ENCODE peak calls at places on chromosomes 5 and 9, in nine cellular contexts. I is myocyte; X is iris pigment epithelial cell; P is foreskin fibroblast; W is Peyer's patch; D is CD8-positive, alpha-beta T cell; B is H7; R is stimulated activated CD4-positive, alpha-beta T cell treated with anti-CD3 and anti-CD28 coated beads, Interleukin-12 subunit alpha, Interleukin-12 subunit beta, amount 100 ng/mL, for 48 hours; C is NCI-H460. N is an unnamed sample.

GRCh38 chr5:168612996-168613395 is 33.8 kb upstream of the PANK3 start:
- DNase-seq in I (no peak), X (no peak), P (no peak), W (no peak), D (no peak), B (no peak), R (no peak), C (no peak), N (no peak)

GRCh38 chr5:150488519-150489357 is 19.2 kb upstream of the NDST1 start:
- DNase-seq in I (peak), X (peak), P (peak), W (no peak), D (no peak), B (no peak), R (no peak), C (no peak), N (peak)

GRCh38 chr5:136308396-136308795 is 56.9 kb downstream of the TRPC7 start:
- DNase-seq in I (peak), X (no peak), P (no peak), W (no peak), D (no peak), B (peak), R (no peak), C (no peak), N (no peak)

GRCh38 chr9:70044450-70045307 is 1.0 kb downstream of the MAMDC2 start:
- DNase-seq in I (peak), X (peak), P (peak), W (no peak), D (no peak), B (peak), R (no peak), C (no peak), N (peak)

GRCh38 chr9:120877276-120878034 is 467 bp upstream of the PHF19 start:
- DNase-seq in I (peak), X (peak), P (peak), W (peak), D (peak), B (peak), R (peak), C (peak), N (peak)

GRCh38 chr5:112551437-112552018 is 132.5 kb upstream of the EPB41L4A start:
- DNase-seq in I (peak), X (peak), P (peak), W (no peak), D (no peak), B (peak), R (peak), C (peak), N (peak)

GRCh38 chr9:130024597-130024994 is 18.4 kb downstream of the FNBP1 start:
- DNase-seq in I (no peak), X (no peak), P (no peak), W (no peak), D (no peak), B (no peak), R (no peak), C (no peak), N (no peak)

GRCh38 chr5:33401482-33402390 is 39.0 kb upstream of the TARS1 start:
- DNase-seq in I (peak), X (peak), P (peak), W (no peak), D (no peak), B (no peak), R (no peak), C (no peak), N (peak)

GRCh38 chr9:87528969-87529368 is 31.3 kb downstream of the DAPK1 start:
- DNase-seq in I (no peak), X (no peak), P (no peak), W (no peak), D (no peak), B (no peak), R (no peak), C (no peak), N (no peak)

GRCh38 chr5:174217527-174217926 is 172.0 kb downstream of the NSG2 start:
- DNase-seq in I (no peak), X (no peak), P (no peak), W (no peak), D (no peak), B (no peak), R (no peak), C (no peak), N (no peak)

GRCh38 chr9:121372563-121373400 is 2.7 kb upstream of the STOM start:
- DNase-seq in I (peak), X (peak), P (no peak), W (no peak), D (no peak), B (no peak), R (no peak), C (no peak), N (peak)

GRCh38 chr5:1175015-1175414 is 26.4 kb upstream of the SLC6A19 start:
- DNase-seq in I (no peak), X (no peak), P (no peak), W (no peak), D (no peak), B (no peak), R (no peak), C (no peak), N (no peak)

GRCh38 chr9:121633736-121634135 is 17.7 kb upstream of the DAB2IP start:
- DNase-seq in I (no peak), X (no peak), P (no peak), W (no peak), D (no peak), B (no peak), R (no peak), C (no peak), N (no peak)

N was measured in fibroblast of lung.